ENCODE peak calls at places on chromosomes 3 and 15, in eight cellular contexts. F, U, S, V, T, I, R and D are unnamed samples.

GRCh38 chr15:25846377-25846776 is 16.8 kb downstream of the ATP10A start:
- DNase-seq in T (no peak), R (peak; percentile 48), V (no peak), U (no peak), S (peak; percentile 82), F (no peak), I (no peak), D (no peak)

GRCh38 chr3:142319094-142319493 is 93.7 kb upstream of the GK5 start:
- DNase-seq in S (no peak), U (no peak), T (peak; percentile 70), I (no peak), R (no peak), F (no peak), V (peak; percentile 53), D (peak; percentile 76)

GRCh38 chr15:41894791-41895463 is 1.1 kb upstream of the SPTBN5 start:
- DNase-seq in T (peak; percentile 78), R (peak; percentile 81), F (no peak), V (peak; percentile 91), I (no peak), U (peak; percentile 73), S (peak; percentile 92), D (peak; percentile 82)

GRCh38 chr15:66238318-66238717 is 15.2 kb downstream of the MEGF11 start:
- DNase-seq in V (no peak), R (no peak), T (no peak), S (no peak), U (no peak), I (no peak), F (no peak), D (no peak)

GRCh38 chr15:86773766-86774165 is 694.1 kb downstream of the AGBL1 start:
- DNase-seq in S (no peak), V (no peak), I (no peak), F (no peak), T (no peak), R (no peak), U (no peak), D (no peak)

GRCh38 chr3:101084404-101084803 is 91.2 kb upstream of the ABI3BP start:
- DNase-seq in R (no peak), V (no peak), U (no peak), I (no peak), T (peak; percentile 30), F (no peak), S (no peak), D (peak; percentile 14)

GRCh38 chr15:78695046-78695671 is 54.1 kb upstream of the CHRNB4 start:
- DNase-seq in V (no peak), U (no peak), I (no peak), T (no peak), R (no peak), F (no peak), S (no peak), D (peak; percentile 8)

GRCh38 chr3:65728138-65728537 is 310.6 kb downstream of the MAGI1 start:
- DNase-seq in T (no peak), V (no peak), S (no peak), F (no peak), I (no peak), R (no peak), U (no peak), D (no peak)